ENCODE peak calls at places on chromosome 10, in five cellular contexts. One of them, this sample, is unnamed.

GRCh38 chr10:101645659-101646058 is 49.3 kb downstream of the FBXW4 start:
- DNase-seq in IMR-90: no peak
- DNase-seq in dorsolateral prefrontal cortex: no peak
- DNase-seq in effector CD8-positive, alpha-beta T cell: no peak
- DNase-seq in GM06990: no peak
- DNase-seq in this sample: no peak

GRCh38 chr10:112213836-112214235 is 30.3 kb upstream of the GPAM start:
- DNase-seq in IMR-90: no peak
- DNase-seq in dorsolateral prefrontal cortex: no peak
- DNase-seq in effector CD8-positive, alpha-beta T cell: no peak
- DNase-seq in GM06990: no peak
- DNase-seq in this sample: no peak

GRCh38 chr10:13890617-13891541 is 304.1 kb downstream of the PRPF18 start:
- DNase-seq in IMR-90: peak; percentile 52
- DNase-seq in dorsolateral prefrontal cortex: peak; percentile 69
- DNase-seq in effector CD8-positive, alpha-beta T cell: no peak
- DNase-seq in GM06990: no peak
- DNase-seq in this sample: no peak

GRCh38 chr10:103576862-103577261 is 83.4 kb downstream of the NEURL1 start:
- DNase-seq in IMR-90: no peak
- DNase-seq in dorsolateral prefrontal cortex: no peak
- DNase-seq in effector CD8-positive, alpha-beta T cell: no peak
- DNase-seq in GM06990: no peak
- DNase-seq in this sample: no peak

GRCh38 chr10:118590334-118590733 is 5.1 kb downstream of the PRLHR start:
- DNase-seq in IMR-90: no peak
- DNase-seq in dorsolateral prefrontal cortex: no peak
- DNase-seq in effector CD8-positive, alpha-beta T cell: no peak
- DNase-seq in GM06990: no peak
- DNase-seq in this sample: no peak

GRCh38 chr10:81548160-81548559 is 326.8 kb upstream of the NRG3 start:
- DNase-seq in IMR-90: no peak
- DNase-seq in dorsolateral prefrontal cortex: no peak
- DNase-seq in effector CD8-positive, alpha-beta T cell: no peak
- DNase-seq in GM06990: no peak
- DNase-seq in this sample: no peak

GRCh38 chr10:129105266-129105665 is 361.8 kb upstream of the MGMT start:
- DNase-seq in IMR-90: peak; percentile 66
- DNase-seq in dorsolateral prefrontal cortex: no peak
- DNase-seq in effector CD8-positive, alpha-beta T cell: no peak
- DNase-seq in GM06990: no peak
- DNase-seq in this sample: no peak

GRCh38 chr10:48343871-48344598 is 37.6 kb downstream of the MAPK8 start:
- DNase-seq in IMR-90: no peak
- DNase-seq in dorsolateral prefrontal cortex: no peak
- DNase-seq in effector CD8-positive, alpha-beta T cell: no peak
- DNase-seq in GM06990: no peak
- DNase-seq in this sample: no peak

GRCh38 chr10:4212111-4212635 is 427.2 kb upstream of the KLF6 start:
- DNase-seq in IMR-90: no peak
- DNase-seq in dorsolateral prefrontal cortex: no peak
- DNase-seq in effector CD8-positive, alpha-beta T cell: no peak
- DNase-seq in GM06990: no peak
- DNase-seq in this sample: no peak

GRCh38 chr10:69838853-69839252 is 37.1 kb downstream of the COL13A1 start:
- DNase-seq in IMR-90: peak; percentile 48
- DNase-seq in dorsolateral prefrontal cortex: no peak
- DNase-seq in effector CD8-positive, alpha-beta T cell: no peak
- DNase-seq in GM06990: no peak
- DNase-seq in this sample: no peak

GRCh38 chr10:88851706-88852105 is at the start of gene ANKRD22:
- DNase-seq in IMR-90: peak; percentile 75
- DNase-seq in dorsolateral prefrontal cortex: no peak
- DNase-seq in effector CD8-positive, alpha-beta T cell: no peak
- DNase-seq in GM06990: no peak
- DNase-seq in this sample: no peak

GRCh38 chr10:111707066-111707465 is 476.5 kb downstream of the GPAM start:
- DNase-seq in IMR-90: no peak
- DNase-seq in dorsolateral prefrontal cortex: no peak
- DNase-seq in effector CD8-positive, alpha-beta T cell: no peak
- DNase-seq in GM06990: no peak
- DNase-seq in this sample: no peak